ENCODE peak calls at places on chromosomes 16 and 17, in nine cellular contexts. I is activated naive CD4-positive, alpha-beta T cell; C is NCI-H2171 treated with DMSO at 0.1 percent for 48 hours; V is A549; Z is activated T-helper 1 cell treated with Interleukin-2 at 50 U/mL for 16 hours; E is H54; H is NCI-H345; R is T-cell; T is fibroblast of lung. J is an unnamed sample.
A peak's percentile ranks its signal among the peaks of the same experiment; 100 is the strongest.

GRCh38 chr16:282491-282890 is 473 bp upstream of the PDIA2 start:
- DNase-seq in R (no peak), I (no peak), C (no peak), T (no peak), E (no peak), V (no peak), Z (no peak), H (no peak), J (no peak)

GRCh38 chr16:53207810-53208752 is 153.3 kb downstream of the CHD9 start:
- DNase-seq in E (peak; percentile 44), C (peak; percentile 98), V (peak; percentile 92), Z (no peak), H (no peak), R (peak; percentile 8), I (no peak), T (peak; percentile 92), J (peak; percentile 54)

GRCh38 chr16:6047325-6047724 is 949.7 kb upstream of the EEF2KMT start:
- DNase-seq in C (no peak), H (no peak), T (no peak), E (no peak), V (no peak), Z (no peak), I (no peak), R (no peak), J (no peak)

GRCh38 chr16:3097266-3097665 is 1.8 kb downstream of the ZSCAN10 start:
- DNase-seq in Z (no peak), T (no peak), C (no peak), V (no peak), R (no peak), H (no peak), E (no peak), I (no peak), J (no peak)

GRCh38 chr17:82134101-82134500 is 36.1 kb upstream of the FASN start:
- DNase-seq in R (no peak), E (no peak), I (no peak), V (no peak), C (no peak), Z (no peak), T (peak; percentile 82), H (no peak), J (peak; percentile 52)

GRCh38 chr17:83136931-83137330 is 57.5 kb downstream of the METRNL start:
- DNase-seq in R (peak; percentile 1), H (no peak), E (no peak), I (no peak), Z (no peak), T (no peak), V (no peak), C (no peak), J (no peak)

GRCh38 chr17:57832711-57833596 is 16.9 kb downstream of the MRPS23 start:
- DNase-seq in I (peak; percentile 49), Z (peak; percentile 31), E (no peak), R (peak; percentile 64), T (peak; percentile 82), C (peak; percentile 86), H (peak; percentile 76), V (peak; percentile 68), J (peak; percentile 74)

GRCh38 chr17:4594406-4595349 is 10.3 kb downstream of the SMTNL2 start:
- DNase-seq in C (no peak), T (no peak), R (peak; percentile 27), Z (no peak), I (peak; percentile 11), V (no peak), H (no peak), E (no peak), J (no peak)

GRCh38 chr17:18987230-18987610 is 17.3 kb downstream of the FAM83G start:
- DNase-seq in H (peak; percentile 66), E (no peak), R (no peak), I (no peak), C (peak; percentile 49), T (no peak), Z (no peak), V (no peak), J (peak; percentile 68)

GRCh38 chr16:57304169-57305061 is 19.9 kb upstream of the PLLP start:
- DNase-seq in Z (no peak), E (peak; percentile 68), R (no peak), V (peak; percentile 90), H (no peak), I (no peak), C (no peak), T (peak; percentile 36), J (peak; percentile 56)

GRCh38 chr16:88941933-88942909 is 34.8 kb downstream of the CBFA2T3 start:
- DNase-seq in H (peak; percentile 55), C (peak; percentile 27), Z (peak; percentile 31), R (peak; percentile 59), T (peak; percentile 1), E (no peak), I (peak; percentile 59), V (peak; percentile 29), J (peak; percentile 76)

GRCh38 chr17:79947351-79948031 is 88.2 kb downstream of the TBC1D16 start:
- DNase-seq in R (no peak), E (peak; percentile 55), H (no peak), T (peak; percentile 91), C (no peak), Z (no peak), V (no peak), I (no peak), J (peak; percentile 39)

GRCh38 chr16:67277294-67277998 is 1.9 kb upstream of the PLEKHG4 start:
- DNase-seq in V (peak; percentile 77), C (no peak), I (no peak), T (peak; percentile 99), Z (no peak), E (peak; percentile 98), H (no peak), R (no peak), J (no peak)